ENCODE peak calls at places on chromosomes 12 and 14, in four cellular contexts. B is A673, E is tibial artery, V is transverse colon. C is an unnamed sample.

GRCh38 chr12:29797565-29798360 is 14.0 kb upstream of the TMTC1 start:
- DNase-seq in B (peak), E (no peak), V (no peak), C (no peak)

GRCh38 chr14:99529899-99530298 is 48.7 kb downstream of the CCNK start:
- DNase-seq in B (no peak), E (no peak), V (no peak), C (no peak)

GRCh38 chr12:54037360-54038259 is 4.8 kb downstream of the HOXC5 start:
- DNase-seq in B (no peak), E (no peak), V (no peak), C (no peak)

GRCh38 chr12:83408841-83409240 is 722.1 kb downstream of the TMTC2 start:
- DNase-seq in B (peak), E (no peak), V (no peak), C (no peak)

GRCh38 chr14:41280745-41281144 is 325.9 kb upstream of the LRFN5 start:
- DNase-seq in B (peak), E (no peak), V (no peak), C (no peak)

GRCh38 chr12:26748741-26749431 is 84.1 kb downstream of the ITPR2 start:
- DNase-seq in B (peak), E (no peak), V (no peak), C (no peak)

GRCh38 chr14:99726538-99727095 is 42.5 kb downstream of the CYP46A1 start:
- DNase-seq in B (no peak), E (peak), V (no peak), C (peak)

GRCh38 chr14:104392001-104392395 is 187.6 kb upstream of the C14orf180 start:
- DNase-seq in B (no peak), E (no peak), V (no peak), C (peak)

GRCh38 chr12:12384601-12385321 is 27.9 kb downstream of the BORCS5 start:
- DNase-seq in B (no peak), E (no peak), V (no peak), C (no peak)

GRCh38 chr12:27284751-27285150 is 40.7 kb downstream of the STK38L start:
- DNase-seq in B (no peak), E (no peak), V (no peak), C (no peak)

GRCh38 chr14:61977217-61977616 is 215.0 kb downstream of the SNAPC1 start:
- DNase-seq in B (no peak), E (no peak), V (no peak), C (no peak)

GRCh38 chr14:56189306-56189705 is 71.1 kb downstream of the PELI2 start:
- DNase-seq in B (peak), E (no peak), V (no peak), C (no peak)

GRCh38 chr12:5925646-5926045 is 19.4 kb downstream of the ANO2 start:
- DNase-seq in B (no peak), E (peak), V (no peak), C (no peak)
- H3K4me3 ChIP-seq in B (no peak), E (no peak), V (no peak), C (no peak)

DNA sequence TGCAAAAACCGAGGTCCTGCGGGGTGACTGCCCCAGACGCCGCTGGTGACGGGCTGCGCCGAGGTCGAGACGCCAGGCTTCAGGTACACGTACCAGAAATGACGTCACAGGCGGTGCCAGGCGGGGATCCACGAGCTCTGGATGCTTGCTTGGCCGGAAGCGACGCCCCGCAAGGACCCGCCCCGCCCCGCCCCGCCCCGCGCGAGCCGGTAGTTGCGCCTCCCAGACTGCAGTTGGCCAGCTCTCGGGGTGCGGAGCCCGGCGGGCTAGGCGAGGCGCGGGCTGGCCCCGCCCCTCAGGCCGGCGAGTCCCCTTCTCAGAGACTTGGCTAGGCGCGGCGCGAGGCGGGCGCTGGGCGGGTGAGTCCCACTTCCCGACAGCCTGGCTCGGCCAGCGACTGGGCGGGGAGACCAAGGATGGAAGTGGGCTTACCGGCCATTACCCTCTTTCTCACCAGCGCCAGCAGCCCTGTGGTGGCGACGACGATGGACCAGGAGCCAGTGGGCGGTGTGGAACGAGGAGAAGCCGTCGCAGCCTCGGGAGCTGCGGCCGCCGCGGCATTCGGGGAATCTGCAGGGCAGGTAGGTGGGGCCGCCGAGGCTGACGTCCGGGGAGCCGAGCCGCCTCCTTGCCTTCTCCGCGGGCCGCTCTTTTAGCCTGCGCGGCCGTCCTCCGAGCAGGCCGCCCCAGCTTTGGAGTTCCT is at the start of gene FAM177A1:
- DNase-seq in B (peak), E (peak), V (peak), C (peak)
- TF ChIP-seq CTCF in B (no peak), E (no peak), V (peak), C (no peak)

GRCh38 chr14:105547741-105548169 is 21.4 kb downstream of the TMEM121 start:
- DNase-seq in B (no peak), E (no peak), V (no peak), C (no peak)

GRCh38 chr14:105554022-105554421 is 27.6 kb downstream of the TMEM121 start:
- DNase-seq in B (no peak), E (no peak), V (no peak), C (no peak)

GRCh38 chr14:105549481-105549880 is 23.1 kb downstream of the TMEM121 start:
- DNase-seq in B (no peak), E (no peak), V (no peak), C (no peak)
- H3K4me3 ChIP-seq in B (no peak), E (no peak), V (no peak), C (no peak)

DNA sequence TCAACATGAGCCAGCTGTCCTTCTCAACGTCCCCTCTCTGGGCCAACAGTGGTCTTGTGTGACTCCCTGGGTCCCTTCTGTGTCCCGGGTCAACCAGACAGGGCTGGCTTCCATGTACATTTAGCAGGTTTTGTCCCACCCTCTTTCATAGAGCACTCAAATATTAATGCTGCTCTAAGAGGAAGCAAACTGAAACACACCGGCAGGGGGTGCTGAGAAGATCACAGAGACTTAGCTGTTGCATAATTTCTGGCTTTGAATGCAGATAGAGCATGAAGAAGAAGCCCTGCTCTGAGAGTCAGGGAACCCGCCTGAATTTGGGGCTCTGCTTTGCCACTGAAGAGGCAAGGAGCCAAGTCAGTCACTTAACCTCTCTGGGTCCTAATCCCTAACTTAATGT is 138.7 kb downstream of the ESRRB start:
- DNase-seq in B (peak), E (peak), V (no peak), C (no peak)
- TF ChIP-seq CTCF in B (peak), E (no peak), V (no peak), C (no peak)

GRCh38 chr12:52242442-52243263 is 9.6 kb downstream of the KRT7 start:
- DNase-seq in B (no peak), E (no peak), V (no peak), C (peak)

GRCh38 chr12:52243264-52243773 is 10.3 kb downstream of the KRT7 start:
- DNase-seq in B (no peak), E (peak), V (no peak), C (no peak)

GRCh38 chr12:52245259-52245961 is 12.4 kb downstream of the KRT7 start:
- DNase-seq in B (no peak), E (peak), V (no peak), C (peak)

GRCh38 chr12:52244615-52244994 is 11.6 kb downstream of the KRT7 start:
- DNase-seq in B (no peak), E (peak), V (no peak), C (no peak)

DNA sequence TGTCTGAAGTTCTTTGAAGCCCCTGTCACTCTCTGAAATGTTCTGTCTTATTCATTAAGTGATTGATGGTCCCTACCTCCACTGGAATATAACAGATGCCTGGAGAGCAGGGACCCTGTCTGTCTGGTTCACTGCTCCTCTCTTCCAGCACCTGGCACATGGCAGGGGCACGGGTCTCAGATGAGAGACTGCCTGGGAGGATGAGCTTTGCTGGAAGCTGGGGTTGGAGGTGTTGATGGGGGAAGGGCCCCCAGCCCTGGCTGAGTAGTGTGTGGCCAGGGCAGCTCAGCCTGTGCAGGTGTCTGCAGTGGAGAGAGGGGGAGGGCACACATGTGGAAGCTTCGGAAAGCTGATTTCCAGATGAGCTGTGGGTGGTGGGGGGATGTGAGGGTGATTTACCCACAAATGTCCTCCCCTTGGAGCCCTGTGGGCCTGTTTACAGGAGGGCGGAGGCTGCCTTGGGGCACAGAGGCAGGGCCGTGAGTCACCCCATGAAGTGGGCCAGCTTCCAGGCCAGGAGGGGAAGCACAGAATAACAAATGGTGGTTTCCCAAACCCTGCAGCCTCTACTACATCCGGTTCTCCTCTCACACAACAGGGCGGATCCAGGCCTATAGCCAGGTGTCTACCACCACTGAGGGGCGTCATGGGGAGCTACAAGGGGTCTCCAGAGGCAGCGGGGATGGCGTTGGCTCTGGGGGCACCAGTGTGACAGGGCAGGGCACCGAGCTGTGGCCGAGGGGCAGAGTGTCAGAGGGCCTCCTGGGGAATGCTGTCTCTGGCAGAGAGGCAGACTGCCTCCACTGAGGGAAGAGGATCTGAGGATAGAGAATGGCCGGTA is 11.0 kb downstream of the KRT7 start:
- DNase-seq in B (peak), E (peak), V (peak), C (peak)
- H3K4me3 ChIP-seq in B (no peak), E (no peak), V (no peak), C (no peak)

GRCh38 chr14:101738921-101739320 is 22.6 kb upstream of the PPP2R5C start:
- DNase-seq in B (no peak), E (no peak), V (no peak), C (no peak)

GRCh38 chr14:101739446-101740141 is 21.9 kb upstream of the PPP2R5C start:
- DNase-seq in B (no peak), E (no peak), V (no peak), C (peak)

GRCh38 chr14:101736585-101736984 is 24.9 kb upstream of the PPP2R5C start:
- DNase-seq in B (no peak), E (no peak), V (no peak), C (no peak)

GRCh38 chr14:101736071-101736470 is 25.4 kb upstream of the PPP2R5C start:
- DNase-seq in B (no peak), E (no peak), V (no peak), C (no peak)

DNA sequence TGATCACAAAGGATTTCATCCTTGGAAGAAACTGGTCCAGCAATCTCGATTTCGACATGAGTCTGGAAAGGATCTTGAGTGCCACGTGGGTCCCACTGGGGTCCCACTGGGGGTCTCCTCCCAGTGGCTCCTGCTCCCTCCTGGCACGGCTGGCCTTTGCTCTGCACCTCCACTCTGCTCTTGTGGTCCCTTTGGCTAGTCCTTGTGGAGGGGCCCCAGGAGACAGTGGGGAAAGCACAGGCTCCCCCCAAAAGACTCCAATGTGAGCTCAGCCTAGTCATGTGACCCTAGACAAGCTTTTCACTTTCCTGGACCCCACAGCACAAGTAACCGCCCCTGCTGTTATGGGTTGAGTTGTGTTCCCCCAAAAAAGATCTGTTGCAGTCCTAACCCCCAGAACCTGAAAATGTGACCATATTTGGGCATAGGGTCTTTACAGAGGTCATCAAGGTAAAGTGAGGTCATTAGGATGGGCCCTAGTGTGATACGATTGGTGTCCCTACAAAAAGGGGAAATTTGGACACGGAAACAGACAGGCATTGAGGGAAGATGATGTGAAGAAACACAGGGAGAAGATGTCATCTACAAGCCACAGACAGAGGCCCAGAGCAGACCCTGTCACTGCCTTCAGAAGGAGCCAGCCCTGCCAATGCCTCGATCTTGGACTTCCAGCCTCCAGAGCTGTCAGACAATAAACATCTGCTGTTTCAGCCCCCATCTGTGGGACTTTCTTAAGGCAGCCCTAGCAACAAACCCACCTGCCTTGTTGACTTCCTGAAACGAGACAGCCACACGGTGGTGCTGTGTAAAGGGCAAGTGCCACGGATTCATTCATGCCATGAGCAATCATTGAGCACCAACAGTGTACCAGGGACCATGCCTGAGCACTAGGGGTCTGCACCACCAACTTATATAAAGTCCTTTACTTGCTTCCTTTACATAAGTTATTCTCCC is 23.8 kb upstream of the PPP2R5C start:
- DNase-seq in B (no peak), E (no peak), V (no peak), C (no peak)
- TF ChIP-seq CTCF in B (peak), E (no peak), V (peak), C (no peak)

DNA sequence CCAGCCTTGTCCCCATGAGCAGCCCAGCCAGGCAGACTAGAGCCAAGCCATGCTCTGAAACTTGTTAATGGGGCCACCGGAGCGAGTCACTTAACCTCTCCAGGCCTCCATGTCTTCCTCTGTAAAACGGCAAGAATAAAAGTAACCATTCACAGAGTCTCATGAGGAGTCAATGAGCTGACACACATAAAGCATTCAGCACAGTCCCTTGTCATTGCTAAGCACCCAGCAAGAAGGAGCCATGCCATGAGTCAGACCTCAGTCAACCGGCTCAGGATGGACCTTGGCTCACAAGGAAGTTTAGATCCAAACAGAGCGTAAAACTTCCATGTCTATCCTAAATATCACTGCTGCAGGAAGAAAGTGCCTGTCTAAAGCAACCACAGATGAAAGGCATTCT is 10.6 kb downstream of the FICD start:
- DNase-seq in B (no peak), E (no peak), V (no peak), C (no peak)
- H3K4me3 ChIP-seq in B (no peak), E (no peak), V (no peak), C (no peak)

GRCh38 chr14:75727124-75727523 is 66.1 kb downstream of the TTLL5 start:
- DNase-seq in B (no peak), E (no peak), V (no peak), C (no peak)

GRCh38 chr14:75724414-75725204 is 63.6 kb downstream of the TTLL5 start:
- DNase-seq in B (no peak), E (no peak), V (no peak), C (no peak)

GRCh38 chr14:75725481-75725880 is 64.4 kb downstream of the TTLL5 start:
- DNase-seq in B (no peak), E (no peak), V (no peak), C (no peak)

GRCh38 chr14:75723716-75724115 is 62.7 kb downstream of the TTLL5 start:
- DNase-seq in B (peak), E (no peak), V (no peak), C (no peak)

DNA sequence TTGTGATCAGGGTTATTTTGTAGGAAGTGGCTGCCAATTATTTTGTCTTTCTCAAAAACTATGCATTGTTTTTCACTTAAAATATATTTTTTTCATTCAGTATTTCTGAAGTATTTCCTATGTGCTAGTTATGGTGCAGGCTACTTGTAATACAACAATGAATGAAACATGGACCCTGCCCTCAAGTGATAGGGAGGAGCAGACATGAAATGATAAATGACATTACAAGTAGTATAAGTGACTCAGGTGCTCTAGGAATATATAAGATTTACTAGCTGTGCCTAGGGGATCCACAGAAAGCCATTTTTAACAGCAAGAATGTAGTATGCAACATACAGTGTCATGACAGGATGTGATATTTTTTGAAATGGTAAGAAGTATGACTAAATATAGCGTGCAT is 65.3 kb downstream of the TTLL5 start:
- DNase-seq in B (no peak), E (no peak), V (no peak), C (no peak)
- TF ChIP-seq CTCF in B (no peak), E (no peak), V (no peak), C (no peak)

C was measured in lower leg skin.